ENCODE peak calls at places on chromosomes 12 and 14, in five cellular contexts. N is MM.1S; Z is left ventricle myocardium inferior; V is colonic mucosa; B is CD8-positive, alpha-beta T cell. R is an unnamed sample. For H3K9me3, the result is how much of the 10 kb centered on the place peaks cover.

GRCh38 chr12:40634431-40635131 is 57.7 kb upstream of the CNTN1 start:
- DNase-seq in B (no peak), N (no peak), Z (no peak), V (no peak), R (no peak)

GRCh38 chr12:14260011-14260993 is 105.2 kb upstream of the ATF7IP start:
- DNase-seq in N (no peak), B (no peak), V (peak), Z (peak), R (no peak)

GRCh38 chr14:81256289-81256960 is 35.7 kb upstream of the GTF2A1 start:
- DNase-seq in N (no peak), B (no peak), V (no peak), Z (no peak), R (no peak)

GRCh38 chr14:52111583-52111982 is 42.7 kb upstream of the NID2 start:
- DNase-seq in N (no peak), V (no peak), B (no peak), Z (no peak), R (no peak)

GRCh38 chr12:20493924-20494323 is 125.6 kb downstream of the PDE3A start:
- DNase-seq in V (no peak), B (no peak), Z (no peak), N (no peak), R (no peak)

GRCh38 chr14:64649383-64649998 is 54.7 kb upstream of the PLEKHG3 start:
- DNase-seq in B (no peak), V (no peak), Z (no peak), N (no peak), R (no peak)

GRCh38 chr12:67096533-67097318 is 172.4 kb upstream of the CAND1 start:
- DNase-seq in B (no peak), N (no peak), V (no peak), Z (no peak), R (no peak)

GRCh38 chr12:57771271-57771872 is 533 bp downstream of the METTL1 start:
- DNase-seq in V (peak), B (peak), N (peak), Z (peak), R (peak)

GRCh38 chr12:7374423-7375144 is 69.4 kb downstream of the CD163L1 start:
- DNase-seq in B (no peak), V (peak), Z (peak), N (peak), R (no peak)

GRCh38 chr14:77376380-77376770 is 519 bp downstream of the TMED8 start:
- DNase-seq in Z (peak), B (peak), N (peak), V (peak), R (peak)

GRCh38 chr14:99407416-99407815 is 73.2 kb downstream of the SETD3 start:
- DNase-seq in Z (no peak), V (no peak), B (no peak), N (no peak), R (no peak)

GRCh38 chr12:53738834-53739284 is 11.6 kb upstream of the CALCOCO1 start:
- DNase-seq in B (no peak), V (no peak), N (no peak), Z (no peak), R (no peak)

GRCh38 chr14:69327507-69327906 is 67.5 kb downstream of the GALNT16 start:
- DNase-seq in Z (no peak), V (no peak), B (no peak), N (no peak), R (no peak)

GRCh38 chr12:123041042-123041531 is 60.6 kb downstream of the ARL6IP4 start:
- DNase-seq in B (no peak), N (no peak), V (no peak), Z (no peak), R (no peak)

GRCh38 chr12:4116251-4117111 is 157.1 kb upstream of the CCND2 start:
- DNase-seq in Z (no peak), V (peak), N (peak), B (no peak), R (no peak)

GRCh38 chr14:100994082-100994481 is 90.6 kb upstream of the RTL1 start:
- DNase-seq in V (no peak), N (no peak), B (no peak), Z (no peak), R (no peak)

GRCh38 chr14:102668291-102668873 is 75.9 kb downstream of the RCOR1 start:
- DNase-seq in Z (no peak), N (no peak), B (no peak), V (no peak), R (no peak)

GRCh38 chr12:26187429-26187828 is 7.9 kb upstream of the SSPN start:
- DNase-seq in V (no peak), N (no peak), B (no peak), Z (no peak), R (no peak)
- TF ChIP-seq CTCF in V (no peak), N (no peak), B (no peak), Z (peak), R (no peak)

DNA sequence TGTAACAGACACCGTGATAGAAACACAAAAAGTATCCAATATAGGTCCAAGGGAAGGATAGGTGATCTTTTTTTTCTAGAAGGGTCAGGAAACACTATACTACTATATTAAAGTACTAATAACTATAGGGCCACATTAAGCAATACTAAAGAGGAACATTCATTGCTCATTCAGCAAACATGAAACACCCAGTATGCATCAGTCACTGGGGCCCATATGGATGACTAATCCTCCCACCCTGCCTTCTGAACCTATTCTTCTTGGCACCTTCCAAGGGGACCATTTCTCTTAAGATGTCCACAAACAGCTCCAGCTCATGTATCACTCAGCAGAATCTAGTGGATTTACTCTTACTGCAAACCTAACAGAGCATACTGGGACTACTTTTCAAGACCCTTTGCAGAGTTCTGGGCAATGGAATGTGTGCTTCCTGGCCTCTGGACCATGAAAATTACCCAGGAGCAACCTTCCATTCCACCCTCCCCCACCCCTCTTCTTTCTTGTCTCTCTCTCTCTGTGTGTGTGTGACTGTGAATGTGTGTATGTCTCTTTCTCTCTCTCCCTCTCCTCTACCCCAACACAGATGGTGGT is 187.9 kb downstream of the EPS8 start:
- DNase-seq in V (no peak), Z (no peak), N (no peak), B (no peak), R (no peak)
- H3K27ac ChIP-seq in V (no peak), Z (no peak), N (no peak), B (no peak), R (no peak)

DNA sequence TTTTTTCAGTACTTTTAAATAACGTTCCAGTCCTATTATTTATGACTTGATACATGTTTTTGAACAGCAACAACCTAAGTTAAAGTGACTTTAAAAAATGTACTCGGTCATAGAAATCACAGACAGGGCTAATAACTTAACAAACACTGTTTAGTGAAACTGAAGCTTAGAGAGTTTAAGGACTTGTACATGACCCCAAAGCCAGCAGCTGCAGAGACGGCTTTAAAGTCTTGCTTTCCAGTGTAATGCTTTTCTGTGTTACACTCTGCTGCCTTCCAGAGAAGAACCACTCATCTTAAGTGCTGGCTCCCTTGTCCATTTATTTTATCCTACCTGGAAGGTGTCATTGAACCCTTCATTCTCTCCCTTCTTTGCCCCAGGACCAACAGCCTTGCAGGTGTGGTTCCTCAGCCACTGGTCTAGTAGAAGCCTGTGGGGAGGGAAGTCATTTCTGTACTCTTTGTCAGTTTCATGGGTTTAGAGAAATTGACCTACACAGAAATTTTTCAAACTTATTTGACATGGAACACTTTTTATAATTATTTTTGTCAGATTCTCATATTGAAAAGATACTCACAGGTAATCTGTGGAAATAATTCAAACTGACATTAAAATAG is 60.9 kb downstream of the NAV3 start:
- DNase-seq in V (no peak), N (no peak), Z (no peak), B (no peak), R (no peak)
- H3K9me3 ChIP-seq in V (under half), N (under half), Z (under half), B (under half), R (under half)

DNA sequence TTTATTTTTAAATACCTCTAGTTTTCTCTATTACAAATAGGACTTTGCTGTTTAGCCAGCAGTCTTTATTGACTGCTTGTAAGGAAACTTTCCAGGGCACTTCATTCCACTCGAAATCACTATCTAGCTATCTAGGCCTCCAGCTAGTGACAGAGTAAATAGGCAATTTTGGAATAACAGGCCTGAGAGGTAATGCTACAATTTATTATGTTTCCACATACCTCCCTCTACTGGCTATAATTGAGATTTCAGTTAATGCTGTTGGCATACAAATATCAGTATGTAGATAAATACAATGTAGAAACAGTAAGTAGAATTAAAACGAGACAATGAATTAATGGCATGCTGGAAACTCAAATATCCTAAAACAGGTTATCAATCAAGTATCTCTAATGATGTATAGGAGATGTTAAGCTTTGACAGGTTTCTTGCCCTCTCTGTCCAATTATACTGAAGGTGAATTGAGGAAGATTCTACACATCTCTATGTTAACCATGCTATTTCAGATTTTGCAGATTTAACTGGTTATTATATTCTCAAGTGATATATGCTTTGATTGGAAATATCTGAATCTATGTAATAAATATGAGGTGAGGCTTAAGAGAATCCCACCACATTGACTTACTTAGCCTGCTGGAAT is 7.2 kb downstream of the DTD2 start:
- DNase-seq in N (peak), Z (no peak), B (no peak), V (no peak), R (no peak)
- TF ChIP-seq CTCF in N (peak), Z (peak), B (peak), V (peak), R (peak)

GRCh38 chr12:18967814-18968213 is 161.7 kb upstream of the PLEKHA5 start:
- DNase-seq in N (no peak), B (no peak), Z (no peak), V (no peak), R (no peak)

GRCh38 chr12:18975933-18976332 is 153.6 kb upstream of the PLEKHA5 start:
- DNase-seq in N (no peak), B (no peak), Z (no peak), V (peak), R (no peak)

GRCh38 chr12:18970603-18971002 is 158.9 kb upstream of the PLEKHA5 start:
- DNase-seq in V (no peak), B (no peak), Z (no peak), N (no peak), R (no peak)

GRCh38 chr12:18969512-18969911 is 160.0 kb upstream of the PLEKHA5 start:
- DNase-seq in Z (no peak), N (no peak), B (no peak), V (no peak), R (no peak)

GRCh38 chr12:18971932-18972331 is 157.6 kb upstream of the PLEKHA5 start:
- DNase-seq in V (no peak), N (no peak), Z (no peak), B (no peak), R (no peak)
- H3K27ac ChIP-seq in V (no peak), N (no peak), Z (no peak), B (no peak), R (no peak)

GRCh38 chr14:28704153-28704552 is 62.4 kb upstream of the FOXG1 start:
- DNase-seq in B (no peak), Z (no peak), V (no peak), N (no peak), R (no peak)
- H3K9me3 ChIP-seq in B (under half), Z (under half), V (under half), N (under half), R (under half)

R was measured in CD4-positive, alpha-beta T cell.